ENCODE peak calls at places on chromosome 10, in four cellular contexts. A, S, M and B are unnamed samples.

GRCh38 chr10:34612446-34612845 is 202.7 kb downstream of the PARD3 start:
- DNase-seq in A (no peak), M (no peak), S (no peak), B (no peak)

GRCh38 chr10:69994262-69994661 is 58.4 kb upstream of the MACROH2A2 start:
- DNase-seq in A (peak), S (peak), M (no peak), B (no peak)

GRCh38 chr10:37856881-37857286 is 526 bp downstream of the ZNF248 start:
- DNase-seq in M (no peak), S (no peak), A (peak), B (peak)

GRCh38 chr10:74072503-74072902 is 74.6 kb downstream of the VCL start:
- DNase-seq in M (no peak), A (no peak), S (peak), B (no peak)

GRCh38 chr10:78292250-78292986 is 258.8 kb downstream of the RPS24 start:
- DNase-seq in S (no peak), M (no peak), A (no peak), B (no peak)

GRCh38 chr10:84665883-84666463 is 337.6 kb downstream of the CCSER2 start:
- DNase-seq in S (no peak), A (no peak), M (no peak), B (no peak)

GRCh38 chr10:24722676-24723385 is 856 bp downstream of the ARHGAP21 start:
- DNase-seq in M (peak), A (peak), S (peak), B (peak)

GRCh38 chr10:80429521-80429966 is 21.2 kb downstream of the PRXL2A start:
- DNase-seq in A (no peak), S (no peak), M (no peak), B (no peak)

GRCh38 chr10:50325449-50326188 is 74.3 kb upstream of the ASAH2 start:
- DNase-seq in M (no peak), A (peak), S (peak), B (peak)

GRCh38 chr10:2925631-2926030 is 141.7 kb upstream of the PFKP start:
- DNase-seq in A (peak), S (peak), M (no peak), B (no peak)

GRCh38 chr10:102869290-102870198 is at the start of gene AS3MT:
- DNase-seq in M (no peak), S (no peak), A (peak), B (peak)

GRCh38 chr10:14358886-14359573 is 28.3 kb upstream of the FRMD4A start:
- DNase-seq in M (no peak), S (no peak), A (no peak), B (no peak)

GRCh38 chr10:100104300-100104699 is 22.6 kb upstream of the CPN1 start:
- DNase-seq in A (no peak), S (no peak), M (no peak), B (no peak)

GRCh38 chr10:102066421-102067068 is 1.4 kb downstream of the HPS6 start:
- DNase-seq in A (no peak), S (no peak), M (no peak), B (peak)

DNA sequence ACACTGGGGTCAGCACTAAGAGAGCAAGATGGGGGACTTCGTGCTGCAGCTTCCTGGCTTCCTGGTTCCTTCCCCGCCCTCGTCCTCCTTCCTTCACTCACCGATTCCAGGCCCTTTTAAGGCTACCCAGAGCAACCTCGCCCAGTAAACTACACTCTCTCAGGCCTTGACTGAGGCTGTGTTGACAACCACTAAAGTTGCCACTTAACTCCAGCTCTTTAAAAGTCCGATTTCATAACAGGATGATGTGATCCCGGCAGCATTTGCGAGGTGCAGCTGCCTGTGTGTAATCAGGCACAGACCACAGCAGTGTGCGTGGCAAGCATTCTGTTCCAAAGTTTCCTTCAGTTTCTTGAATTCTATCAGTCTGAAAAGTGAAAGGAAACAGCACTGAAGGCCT is 110.6 kb downstream of the RAB11FIP2 start:
- DNase-seq in M (no peak), S (peak), A (peak), B (no peak)
- H3K27ac ChIP-seq in M (no peak), S (no peak), A (peak), B (no peak)

GRCh38 chr10:44399478-44400451 is 14.9 kb upstream of the CXCL12 start:
- DNase-seq in A (no peak), S (no peak), M (no peak), B (no peak)
- H3K4me3 ChIP-seq in A (no peak), S (no peak), M (no peak), B (no peak)

GRCh38 chr10:121357323-121357835 is 240.9 kb downstream of the FGFR2 start:
- DNase-seq in S (no peak), M (no peak), A (no peak), B (no peak)
- H3K27ac ChIP-seq in S (no peak), M (no peak), A (no peak), B (no peak)

GRCh38 chr10:119306964-119307363 is 99.6 kb downstream of the GRK5 start:
- DNase-seq in M (no peak), A (no peak), S (peak), B (no peak)
- H3K4me3 ChIP-seq in M (peak), A (no peak), S (no peak), B (no peak)

GRCh38 chr10:6050801-6051445 is 11.2 kb downstream of the IL2RA start:
- DNase-seq in M (peak), A (peak), S (peak), B (peak)

GRCh38 chr10:6053816-6054581 is 8.2 kb downstream of the IL2RA start:
- DNase-seq in S (no peak), M (no peak), A (peak), B (no peak)

GRCh38 chr10:6054884-6055283 is 7.3 kb downstream of the IL2RA start:
- DNase-seq in S (no peak), M (no peak), A (no peak), B (no peak)

GRCh38 chr10:6053303-6053702 is 8.9 kb downstream of the IL2RA start:
- DNase-seq in S (no peak), M (no peak), A (no peak), B (no peak)

DNA sequence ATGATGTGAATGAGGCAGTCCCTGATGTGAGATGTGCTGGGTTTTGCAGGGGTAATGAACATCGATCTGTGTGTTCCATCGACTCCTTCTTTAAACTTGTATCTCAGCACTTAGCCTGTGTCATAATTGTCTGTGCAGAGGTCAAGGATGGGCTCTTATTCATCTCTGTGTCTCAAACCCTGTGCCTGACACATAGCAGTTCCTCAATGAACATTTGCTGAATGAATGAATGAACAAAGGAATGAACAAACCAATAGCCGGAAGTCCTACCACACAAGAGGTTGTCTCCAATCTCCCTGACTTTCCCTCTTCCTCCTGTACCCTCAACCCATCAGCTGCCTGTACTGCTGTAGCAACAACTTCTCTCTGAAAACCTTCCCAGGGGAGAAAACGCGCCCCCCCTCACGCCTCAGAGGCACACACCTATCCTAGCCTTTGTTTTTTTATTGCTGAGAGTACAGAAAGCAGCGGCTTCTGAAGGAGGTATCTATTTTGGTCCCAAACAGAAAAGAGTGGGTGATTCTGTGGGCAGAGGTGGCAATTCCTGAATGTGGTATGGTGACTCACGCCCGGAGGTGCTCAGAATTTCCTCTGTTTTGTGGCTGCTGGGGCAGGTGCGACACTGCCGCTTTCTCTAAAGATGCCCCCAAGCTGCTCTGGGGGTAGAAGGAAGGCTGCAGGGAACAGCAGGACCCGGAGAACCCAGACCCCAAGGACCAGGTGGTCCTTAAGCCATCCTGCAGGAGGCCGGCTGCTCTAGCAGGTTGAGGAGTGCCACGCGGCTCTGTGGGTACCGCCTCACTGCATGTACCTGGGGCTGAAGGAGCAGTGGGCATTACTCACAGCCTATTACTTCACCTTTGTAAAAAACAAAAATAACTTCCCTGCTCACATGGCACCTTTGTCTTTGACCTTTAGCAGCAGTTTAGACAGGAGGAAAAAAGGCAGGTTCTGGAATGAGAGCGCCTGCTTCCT is 9.6 kb downstream of the IL2RA start:
- DNase-seq in A (no peak), M (peak), S (no peak), B (no peak)
- H3K27ac ChIP-seq in A (peak), M (peak), S (no peak), B (no peak)